ENCODE peak calls at places on chromosomes 6 and 20, in four cellular contexts. One of them, this sample, is unnamed.

GRCh38 chr20:11207749-11208502 is 534.1 kb upstream of the JAG1 start:
- DNase-seq in A549: peak; percentile 72
- DNase-seq in HepG2: peak; percentile 76
- DNase-seq in WTC11: no peak
- DNase-seq in this sample: no peak

GRCh38 chr6:19838442-19839236 is 1.5 kb downstream of the ID4 start:
- DNase-seq in WTC11: peak; percentile 73
- DNase-seq in HepG2: peak; percentile 95
- DNase-seq in A549: peak; percentile 4
- DNase-seq in this sample: no peak

GRCh38 chr20:19806806-19807691 is 49.0 kb downstream of the RIN2 start:
- DNase-seq in HepG2: no peak
- DNase-seq in A549: no peak
- DNase-seq in WTC11: no peak
- DNase-seq in this sample: no peak

GRCh38 chr20:7627734-7628663 is 312.3 kb downstream of the HAO1 start:
- DNase-seq in WTC11: no peak
- DNase-seq in HepG2: no peak
- DNase-seq in A549: no peak
- DNase-seq in this sample: no peak

GRCh38 chr6:153790881-153791473 is 248.1 kb upstream of the OPRM1 start:
- DNase-seq in WTC11: peak; percentile 29
- DNase-seq in A549: no peak
- DNase-seq in HepG2: peak; percentile 37
- DNase-seq in this sample: no peak

GRCh38 chr6:35173068-35174042 is 32.2 kb upstream of the TCP11 start:
- DNase-seq in WTC11: no peak
- DNase-seq in HepG2: no peak
- DNase-seq in A549: no peak
- DNase-seq in this sample: no peak

GRCh38 chr6:37868447-37868825 is 48.9 kb downstream of the ZFAND3 start:
- DNase-seq in WTC11: no peak
- DNase-seq in A549: no peak
- DNase-seq in HepG2: no peak
- DNase-seq in this sample: no peak

GRCh38 chr6:115972679-115973078 is 88.0 kb downstream of the FRK start:
- DNase-seq in HepG2: no peak
- DNase-seq in WTC11: no peak
- DNase-seq in A549: no peak
- DNase-seq in this sample: no peak

GRCh38 chr6:72704979-72705378 is 83.1 kb downstream of the KCNQ5 start:
- DNase-seq in WTC11: no peak
- DNase-seq in A549: no peak
- DNase-seq in HepG2: peak; percentile 2
- DNase-seq in this sample: no peak

GRCh38 chr6:18307006-18307405 is 42.7 kb upstream of the DEK start:
- DNase-seq in WTC11: no peak
- DNase-seq in A549: no peak
- DNase-seq in HepG2: no peak
- DNase-seq in this sample: no peak

GRCh38 chr6:108848116-108848868 is at the start of gene ARMC2:
- DNase-seq in A549: peak; percentile 82
- DNase-seq in WTC11: peak; percentile 96
- DNase-seq in HepG2: peak; percentile 74
- DNase-seq in this sample: peak; percentile 98

GRCh38 chr20:3431109-3431508 is 23.6 kb upstream of the DNAAF9 start:
- DNase-seq in WTC11: no peak
- DNase-seq in A549: no peak
- DNase-seq in HepG2: no peak
- DNase-seq in this sample: no peak

GRCh38 chr20:32534661-32535240 is 50.4 kb downstream of the NOL4L start:
- DNase-seq in HepG2: no peak
- DNase-seq in A549: no peak
- DNase-seq in WTC11: peak; percentile 36
- DNase-seq in this sample: no peak

GRCh38 chr20:63223121-63223825 is 7.3 kb upstream of the YTHDF1 start:
- DNase-seq in WTC11: peak; percentile 81
- DNase-seq in HepG2: peak; percentile 73
- DNase-seq in A549: peak; percentile 48
- DNase-seq in this sample: peak; percentile 56

GRCh38 chr6:51513891-51514290 is 573.5 kb downstream of the PKHD1 start:
- DNase-seq in WTC11: no peak
- DNase-seq in A549: no peak
- DNase-seq in HepG2: no peak
- DNase-seq in this sample: no peak

GRCh38 chr6:159002432-159003160 is 2.6 kb upstream of the RSPH3 start:
- DNase-seq in HepG2: no peak
- DNase-seq in A549: no peak
- DNase-seq in WTC11: no peak
- DNase-seq in this sample: no peak

GRCh38 chr6:43138267-43138666 is 32.8 kb upstream of the SRF start:
- DNase-seq in HepG2: no peak
- DNase-seq in A549: no peak
- DNase-seq in WTC11: no peak
- DNase-seq in this sample: no peak

GRCh38 chr6:125821825-125822281 is 31.1 kb downstream of the NCOA7 start:
- DNase-seq in WTC11: no peak
- DNase-seq in HepG2: peak; percentile 92
- DNase-seq in A549: no peak
- DNase-seq in this sample: no peak

GRCh38 chr6:42710316-42710715 is 12.1 kb downstream of the PRPH2 start:
- DNase-seq in A549: no peak
- DNase-seq in HepG2: no peak
- DNase-seq in WTC11: no peak
- DNase-seq in this sample: no peak

GRCh38 chr6:111779660-111780059 is 93.6 kb downstream of the FYN start:
- DNase-seq in WTC11: no peak
- DNase-seq in HepG2: no peak
- DNase-seq in A549: no peak
- DNase-seq in this sample: no peak

GRCh38 chr6:111781055-111781708 is 92.1 kb downstream of the FYN start:
- DNase-seq in WTC11: no peak
- DNase-seq in HepG2: no peak
- DNase-seq in A549: no peak
- DNase-seq in this sample: no peak

GRCh38 chr6:111782161-111782809 is 91.0 kb downstream of the FYN start:
- DNase-seq in A549: no peak
- DNase-seq in HepG2: no peak
- DNase-seq in WTC11: no peak
- DNase-seq in this sample: peak; percentile 24

GRCh38 chr6:111784423-111784822 is 88.8 kb downstream of the FYN start:
- DNase-seq in HepG2: no peak
- DNase-seq in WTC11: no peak
- DNase-seq in A549: no peak
- DNase-seq in this sample: no peak

GRCh38 chr6:111782887-111783286 is 90.4 kb downstream of the FYN start:
- DNase-seq in HepG2: no peak
- DNase-seq in A549: no peak
- DNase-seq in WTC11: no peak
- DNase-seq in this sample: no peak
- TF ChIP-seq NR3C1 in HepG2: no peak
- TF ChIP-seq NR3C1 in A549: no peak
- TF ChIP-seq NR3C1 in WTC11: no peak
- TF ChIP-seq NR3C1 in this sample: no peak

DNA sequence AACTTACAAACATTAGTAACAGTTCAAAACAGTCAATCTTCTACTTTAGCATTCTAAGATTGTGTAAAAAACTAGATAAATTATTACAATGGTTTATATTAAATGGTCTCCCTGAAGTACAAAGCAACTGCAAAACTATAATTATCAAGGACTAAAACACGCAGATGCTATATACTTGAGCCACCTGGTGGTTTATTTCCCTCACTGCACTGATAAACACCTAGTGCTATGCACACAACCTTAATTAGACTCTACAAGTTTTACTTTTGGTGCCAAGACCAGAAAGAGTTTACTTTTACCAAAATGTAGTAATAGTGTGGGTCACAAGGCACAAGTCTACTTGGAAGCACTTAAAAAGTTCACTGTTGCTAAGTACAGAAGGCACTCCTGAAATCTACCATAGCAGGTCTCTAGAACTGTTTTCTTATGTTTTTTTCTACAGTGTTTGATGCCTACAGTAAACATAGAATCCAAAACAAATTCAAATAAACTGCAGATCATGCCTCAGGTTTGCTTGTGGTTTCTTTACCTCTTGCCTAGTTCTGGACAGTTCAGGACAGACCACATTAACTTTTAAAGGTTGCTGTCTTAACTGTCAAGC is 49.2 kb downstream of the GMDS start:
- DNase-seq in HepG2: peak; percentile 40
- DNase-seq in A549: peak; percentile 13
- DNase-seq in WTC11: no peak
- DNase-seq in this sample: peak; percentile 31
- TF ChIP-seq NR3C1 in HepG2: no peak
- TF ChIP-seq NR3C1 in A549: no peak
- TF ChIP-seq NR3C1 in WTC11: no peak
- TF ChIP-seq NR3C1 in this sample: no peak

GRCh38 chr6:47455533-47456209 is 21.9 kb upstream of the CD2AP start:
- DNase-seq in A549: no peak
- DNase-seq in HepG2: no peak
- DNase-seq in WTC11: no peak
- DNase-seq in this sample: no peak
- TF ChIP-seq NR3C1 in A549: no peak
- TF ChIP-seq NR3C1 in HepG2: no peak
- TF ChIP-seq NR3C1 in WTC11: no peak
- TF ChIP-seq NR3C1 in this sample: no peak

GRCh38 chr6:2563635-2564034 is 187.1 kb downstream of the MYLK4 start:
- DNase-seq in HepG2: peak; percentile 34
- DNase-seq in WTC11: no peak
- DNase-seq in A549: no peak
- DNase-seq in this sample: no peak
- TF ChIP-seq NR3C1 in HepG2: no peak
- TF ChIP-seq NR3C1 in WTC11: no peak
- TF ChIP-seq NR3C1 in A549: no peak
- TF ChIP-seq NR3C1 in this sample: no peak

GRCh38 chr6:147853574-147853973 is 345.1 kb downstream of the SAMD5 start:
- DNase-seq in A549: no peak
- DNase-seq in WTC11: no peak
- DNase-seq in HepG2: no peak
- DNase-seq in this sample: no peak

GRCh38 chr6:147852772-147853171 is 344.3 kb downstream of the SAMD5 start:
- DNase-seq in WTC11: no peak
- DNase-seq in HepG2: no peak
- DNase-seq in A549: no peak
- DNase-seq in this sample: no peak

GRCh38 chr6:147856687-147857086 is 348.2 kb downstream of the SAMD5 start:
- DNase-seq in A549: no peak
- DNase-seq in HepG2: no peak
- DNase-seq in WTC11: no peak
- DNase-seq in this sample: no peak

GRCh38 chr6:147855823-147856222 is 347.3 kb downstream of the SAMD5 start:
- DNase-seq in HepG2: no peak
- DNase-seq in A549: no peak
- DNase-seq in WTC11: no peak
- DNase-seq in this sample: no peak
- TF ChIP-seq NR3C1 in HepG2: no peak
- TF ChIP-seq NR3C1 in A549: no peak
- TF ChIP-seq NR3C1 in WTC11: no peak
- TF ChIP-seq NR3C1 in this sample: no peak

GRCh38 chr20:17381701-17382100 is 149.5 kb downstream of the BFSP1 start:
- DNase-seq in A549: no peak
- DNase-seq in WTC11: no peak
- DNase-seq in HepG2: no peak
- DNase-seq in this sample: no peak
- TF ChIP-seq NR3C1 in A549: no peak
- TF ChIP-seq NR3C1 in WTC11: no peak
- TF ChIP-seq NR3C1 in HepG2: no peak
- TF ChIP-seq NR3C1 in this sample: no peak

GRCh38 chr6:112218563-112218962 is 35.8 kb downstream of the LAMA4 start:
- DNase-seq in HepG2: no peak
- DNase-seq in WTC11: peak; percentile 13
- DNase-seq in A549: no peak
- DNase-seq in this sample: no peak
- TF ChIP-seq NR3C1 in HepG2: no peak
- TF ChIP-seq NR3C1 in WTC11: no peak
- TF ChIP-seq NR3C1 in A549: no peak
- TF ChIP-seq NR3C1 in this sample: no peak

This sample was measured in K562.